ENCODE peak calls at places on chromosomes 4 and X, in ten cellular contexts. S, M, E, C, V, F, X, G, O and H are unnamed samples.
A peak's percentile ranks its signal among the peaks of the same experiment; 100 is the strongest.

GRCh38 chr4:82721819-82722423 is 76.7 kb downstream of the SCD5 start:
- DNase-seq in C (peak; percentile 47), E (no peak), M (no peak), F (no peak), G (no peak), V (no peak), O (no peak), S (peak; percentile 30), X (no peak), H (no peak)

GRCh38 chr4:169996379-169997245 is 29.6 kb downstream of the MFAP3L start:
- DNase-seq in G (peak; percentile 39), V (no peak), M (no peak), S (no peak), X (no peak), E (no peak), C (no peak), F (no peak), O (no peak), H (no peak)

GRCh38 chr4:110526589-110526988 is 50.6 kb downstream of the ENPEP start:
- DNase-seq in V (no peak), C (no peak), S (no peak), F (no peak), M (no peak), G (no peak), X (no peak), O (no peak), E (no peak), H (no peak)

GRCh38 chrX:45006002-45006800 is 133.2 kb downstream of the KDM6A start:
- DNase-seq in S (no peak), F (no peak), E (no peak), C (no peak), X (no peak), G (no peak), V (no peak), O (peak; percentile 71), M (no peak), H (no peak)

GRCh38 chrX:38927592-38927991 is 126.3 kb downstream of the MID1IP1 start:
- DNase-seq in E (no peak), C (no peak), M (no peak), S (no peak), F (no peak), V (no peak), G (no peak), X (no peak), O (no peak), H (no peak)

GRCh38 chr4:181877329-181877848 is 365.8 kb upstream of the TENM3 start:
- DNase-seq in O (no peak), X (no peak), F (no peak), M (no peak), G (no peak), C (no peak), E (no peak), S (peak; percentile 75), V (no peak), H (no peak)

GRCh38 chr4:38753021-38753806 is 29.6 kb downstream of the TLR10 start:
- DNase-seq in G (peak; percentile 89), F (no peak), X (peak; percentile 70), S (peak; percentile 99), O (peak; percentile 97), V (peak; percentile 79), M (no peak), C (no peak), E (no peak), H (no peak)

GRCh38 chr4:95513022-95513421 is 35.8 kb downstream of the UNC5C start:
- DNase-seq in S (no peak), C (no peak), O (no peak), G (no peak), E (no peak), V (no peak), F (no peak), X (no peak), M (no peak), H (no peak)

GRCh38 chrX:53481816-53482485 is 47.8 kb upstream of the HSD17B10 start:
- DNase-seq in G (no peak), V (peak; percentile 30), E (peak; percentile 5), O (peak; percentile 84), C (peak; percentile 60), X (no peak), M (no peak), F (peak; percentile 10), S (peak; percentile 69), H (peak; percentile 12)

GRCh38 chr4:145098675-145099037 is 545 bp downstream of the ABCE1 start:
- DNase-seq in X (no peak), O (no peak), G (peak; percentile 55), V (peak; percentile 24), C (no peak), E (peak; percentile 19), S (peak; percentile 63), F (peak; percentile 18), M (no peak), H (no peak)

GRCh38 chrX:45903781-45904201 is 641.4 kb downstream of the ZNF674 start:
- DNase-seq in C (no peak), O (peak; percentile 80), V (no peak), E (no peak), G (no peak), M (no peak), F (no peak), S (no peak), X (no peak), H (no peak)

GRCh38 chr4:186651624-186652023 is 72.0 kb downstream of the FAT1 start:
- DNase-seq in S (peak; percentile 52), F (no peak), G (no peak), C (no peak), M (peak; percentile 43), X (no peak), V (no peak), O (no peak), E (no peak), H (no peak)

GRCh38 chr4:112321768-112322684 is 24.9 kb downstream of the ALPK1 start:
- DNase-seq in G (no peak), O (peak; percentile 88), X (no peak), V (peak; percentile 22), M (no peak), S (peak; percentile 73), E (peak; percentile 75), F (no peak), C (peak; percentile 76), H (peak; percentile 39)

GRCh38 chr4:109723110-109723509 is 6.8 kb downstream of the PLA2G12A start:
- DNase-seq in S (no peak), G (no peak), O (no peak), V (no peak), X (no peak), M (no peak), E (no peak), F (no peak), C (peak; percentile 17), H (no peak)

GRCh38 chrX:66863721-66864120 is 224.8 kb upstream of the EDA2R start:
- DNase-seq in X (no peak), E (no peak), F (no peak), V (no peak), C (no peak), S (no peak), O (no peak), G (no peak), M (no peak), H (no peak)

GRCh38 chrX:6228720-6229119 is at the start of gene NLGN4X:
- DNase-seq in C (no peak), V (no peak), E (no peak), M (no peak), S (no peak), O (peak; percentile 77), X (no peak), F (no peak), G (no peak), H (no peak)

GRCh38 chr4:184722798-184723197 is 11.1 kb downstream of the CENPU start:
- DNase-seq in F (no peak), X (no peak), S (no peak), G (no peak), C (no peak), V (no peak), E (no peak), O (no peak), M (no peak), H (no peak)
- TF ChIP-seq CTCF in F (peak; percentile 21), X (no peak), S (no peak), G (peak; percentile 23), C (peak; percentile 62), V (no peak), E (no peak), O (peak; percentile 39), M (no peak), H (no peak)

DNA sequence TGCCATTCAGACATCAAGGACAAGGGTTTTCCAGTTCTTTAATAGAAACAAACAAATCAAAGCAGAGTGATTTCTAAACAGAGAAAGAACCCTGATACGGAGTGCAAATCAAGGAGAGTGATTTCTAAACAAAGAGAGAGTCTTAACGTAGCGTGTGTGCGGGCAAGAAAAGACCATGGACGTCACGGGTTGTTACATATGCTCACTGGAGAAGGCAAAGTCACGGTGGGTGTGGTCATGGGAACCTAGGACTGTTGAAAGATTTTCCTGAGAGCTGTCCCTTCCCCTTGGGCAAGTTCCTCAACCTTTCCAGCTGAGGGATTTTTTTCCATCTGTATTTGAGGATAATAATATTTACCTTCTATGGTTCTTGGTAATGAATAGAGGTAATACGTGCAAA is 95.0 kb upstream of the SLC34A2 start:
- DNase-seq in V (no peak), X (no peak), G (no peak), S (no peak), O (no peak), C (no peak), E (no peak), F (no peak), M (no peak), H (no peak)
- TF ChIP-seq CTCF in V (no peak), X (no peak), G (no peak), S (no peak), O (no peak), C (no peak), E (no peak), F (no peak), M (no peak), H (no peak)

DNA sequence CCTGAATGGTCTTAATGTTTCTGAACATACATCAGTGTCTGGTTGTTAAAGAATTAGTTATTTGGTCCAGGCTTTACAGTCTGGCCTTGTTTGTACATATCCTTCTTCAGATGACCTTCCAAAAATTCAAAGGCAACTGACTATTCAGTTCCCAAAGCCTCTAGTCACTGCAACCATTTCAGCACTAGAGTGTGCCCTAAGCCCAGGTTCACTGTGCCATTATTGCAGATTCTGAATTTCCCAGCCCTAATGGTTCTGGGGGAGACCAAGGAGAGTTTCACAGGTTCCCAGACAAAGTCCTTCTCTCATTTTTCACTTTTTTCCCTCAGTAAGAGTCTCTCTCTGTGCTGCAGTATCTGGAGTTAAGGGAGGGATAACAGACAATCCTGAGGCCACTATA is 235.8 kb downstream of the TRAM1L1 start:
- DNase-seq in F (no peak), E (no peak), C (no peak), M (no peak), O (peak; percentile 55), V (no peak), G (no peak), S (no peak), X (no peak), H (no peak)
- TF ChIP-seq CTCF in F (no peak), E (no peak), C (no peak), M (no peak), O (peak; percentile 67), V (no peak), G (no peak), S (no peak), X (no peak), H (no peak)

GRCh38 chrX:50677789-50678188 is 136.2 kb downstream of the SHROOM4 start:
- DNase-seq in O (no peak), C (no peak), E (no peak), G (no peak), X (no peak), F (no peak), S (no peak), V (no peak), M (no peak), H (no peak)

GRCh38 chrX:50684871-50685270 is 129.1 kb downstream of the SHROOM4 start:
- DNase-seq in M (no peak), G (no peak), F (no peak), V (no peak), X (no peak), S (no peak), C (no peak), E (no peak), O (no peak), H (no peak)

GRCh38 chrX:50680990-50681389 is 133.0 kb downstream of the SHROOM4 start:
- DNase-seq in G (no peak), S (no peak), O (peak; percentile 75), E (no peak), X (no peak), C (no peak), F (no peak), V (no peak), M (no peak), H (no peak)
- TF ChIP-seq CTCF in G (no peak), S (peak; percentile 22), O (peak; percentile 78), E (no peak), X (no peak), C (no peak), F (peak; percentile 15), V (no peak), M (peak; percentile 48), H (no peak)